ENCODE peak calls at places on chromosomes 16 and 17, in nine cellular contexts. E, P, R, H, W, Q, M, B and S are unnamed samples.

GRCh38 chr16:4275861-4276260 is 3.0 kb upstream of the TFAP4 start:
- DNase-seq in Q (no peak), R (no peak), W (no peak), B (no peak), H (no peak), P (no peak), E (no peak), M (no peak), S (no peak)

GRCh38 chr16:87410958-87411357 is 18.8 kb downstream of the MAP1LC3B start:
- DNase-seq in B (no peak), W (no peak), H (no peak), R (no peak), P (no peak), M (no peak), E (no peak), Q (no peak), S (peak)

GRCh38 chr16:81785138-81785924 is 6.2 kb downstream of the PLCG2 start:
- DNase-seq in R (no peak), P (no peak), E (no peak), Q (no peak), H (no peak), B (no peak), W (no peak), M (no peak), S (no peak)

GRCh38 chr17:77022766-77023165 is 118.0 kb upstream of the SEC14L1 start:
- DNase-seq in W (no peak), B (no peak), R (no peak), E (no peak), P (no peak), H (no peak), Q (no peak), M (no peak), S (no peak)

GRCh38 chr16:81140930-81141780 is 45.0 kb upstream of the GCSH start:
- DNase-seq in E (no peak), H (no peak), Q (no peak), B (peak), R (no peak), P (no peak), M (no peak), W (no peak), S (no peak)

GRCh38 chr17:1904273-1905052 is 74.7 kb downstream of the RPA1 start:
- DNase-seq in Q (no peak), R (no peak), P (no peak), W (no peak), B (no peak), H (no peak), E (no peak), M (no peak), S (no peak)

GRCh38 chr16:86396318-86396882 is 113.9 kb upstream of the FOXF1 start:
- DNase-seq in W (no peak), B (no peak), P (no peak), Q (peak), R (no peak), E (no peak), M (no peak), H (no peak), S (no peak)

GRCh38 chr16:64975821-64976220 is 146.0 kb downstream of the CDH11 start:
- DNase-seq in H (no peak), Q (no peak), B (no peak), M (no peak), P (no peak), W (no peak), R (no peak), E (no peak), S (no peak)

GRCh38 chr17:68440526-68440925 is 16.8 kb downstream of the WIPI1 start:
- DNase-seq in H (no peak), Q (no peak), E (no peak), M (no peak), P (no peak), R (no peak), W (no peak), B (no peak), S (no peak)

GRCh38 chr17:45719335-45720071 is 64.6 kb upstream of the CRHR1 start:
- DNase-seq in R (peak), H (no peak), W (no peak), B (peak), E (no peak), P (no peak), M (no peak), Q (peak), S (peak)

GRCh38 chr16:24753437-24753836 is 24.0 kb downstream of the TNRC6A start:
- DNase-seq in Q (no peak), W (no peak), H (no peak), M (no peak), P (no peak), E (no peak), B (no peak), R (no peak), S (no peak)

GRCh38 chr16:89924298-89924924 is 1.3 kb downstream of the TUBB3 start:
- DNase-seq in M (peak), E (no peak), W (no peak), H (no peak), B (peak), Q (peak), R (no peak), P (no peak), S (no peak)

GRCh38 chr17:17080181-17080631 is 37.9 kb downstream of the MPRIP start:
- DNase-seq in R (no peak), W (no peak), M (peak), Q (no peak), P (no peak), B (no peak), H (no peak), E (no peak), S (no peak)